ENCODE peak calls at places on chromosomes 7 and 10, in nine cellular contexts. One of them, this sample, is unnamed.
A peak's percentile ranks its signal among the peaks of the same experiment; 100 is the strongest.

GRCh38 chr10:112728118-112728963 is 221.7 kb upstream of the TCF7L2 start:
- DNase-seq in GM12878: no peak
- DNase-seq in BJ: no peak
- DNase-seq in Karpas-422: no peak
- DNase-seq in uterus: no peak
- DNase-seq in H7: no peak
- DNase-seq in neuronal stem cell: no peak
- DNase-seq in GM06990: no peak
- DNase-seq in NT2/D1: no peak
- DNase-seq in this sample: no peak

GRCh38 chr10:98646998-98647917 is 200.5 kb upstream of the HPS1 start:
- DNase-seq in uterus: no peak
- DNase-seq in BJ: no peak
- DNase-seq in neuronal stem cell: peak; percentile 86
- DNase-seq in GM12878: no peak
- DNase-seq in GM06990: no peak
- DNase-seq in NT2/D1: peak; percentile 30
- DNase-seq in H7: peak; percentile 37
- DNase-seq in Karpas-422: no peak
- DNase-seq in this sample: no peak

GRCh38 chr10:49617281-49618020 is 3.6 kb downstream of the CHAT start:
- DNase-seq in Karpas-422: no peak
- DNase-seq in NT2/D1: no peak
- DNase-seq in BJ: no peak
- DNase-seq in GM06990: no peak
- DNase-seq in uterus: no peak
- DNase-seq in neuronal stem cell: no peak
- DNase-seq in GM12878: no peak
- DNase-seq in H7: no peak
- DNase-seq in this sample: no peak

GRCh38 chr7:139829654-139830130 is 628 bp downstream of the TBXAS1 start:
- DNase-seq in GM12878: no peak
- DNase-seq in H7: no peak
- DNase-seq in GM06990: peak; percentile 43
- DNase-seq in neuronal stem cell: no peak
- DNase-seq in BJ: no peak
- DNase-seq in NT2/D1: no peak
- DNase-seq in uterus: no peak
- DNase-seq in Karpas-422: no peak
- DNase-seq in this sample: no peak

GRCh38 chr10:30459283-30459682 is 25.3 kb downstream of the MAP3K8 start:
- DNase-seq in H7: no peak
- DNase-seq in GM12878: no peak
- DNase-seq in uterus: no peak
- DNase-seq in neuronal stem cell: no peak
- DNase-seq in GM06990: no peak
- DNase-seq in BJ: no peak
- DNase-seq in NT2/D1: no peak
- DNase-seq in Karpas-422: no peak
- DNase-seq in this sample: no peak

GRCh38 chr7:23938937-23939552 is 229.0 kb downstream of the STK31 start:
- DNase-seq in Karpas-422: peak; percentile 71
- DNase-seq in GM12878: no peak
- DNase-seq in uterus: no peak
- DNase-seq in NT2/D1: peak; percentile 58
- DNase-seq in GM06990: no peak
- DNase-seq in neuronal stem cell: peak; percentile 27
- DNase-seq in H7: peak; percentile 55
- DNase-seq in BJ: no peak
- DNase-seq in this sample: no peak

GRCh38 chr7:44390701-44391100 is 65.3 kb upstream of the CAMK2B start:
- DNase-seq in neuronal stem cell: no peak
- DNase-seq in H7: no peak
- DNase-seq in GM06990: no peak
- DNase-seq in GM12878: no peak
- DNase-seq in NT2/D1: no peak
- DNase-seq in uterus: no peak
- DNase-seq in BJ: no peak
- DNase-seq in Karpas-422: no peak
- DNase-seq in this sample: no peak

GRCh38 chr7:116653204-116653603 is 18.8 kb upstream of the MET start:
- DNase-seq in neuronal stem cell: no peak
- DNase-seq in uterus: no peak
- DNase-seq in GM06990: no peak
- DNase-seq in BJ: no peak
- DNase-seq in H7: no peak
- DNase-seq in GM12878: no peak
- DNase-seq in Karpas-422: no peak
- DNase-seq in NT2/D1: peak; percentile 1
- DNase-seq in this sample: peak; percentile 88

GRCh38 chr7:132080967-132081668 is 495.2 kb downstream of the PLXNA4 start:
- DNase-seq in GM06990: no peak
- DNase-seq in Karpas-422: no peak
- DNase-seq in GM12878: no peak
- DNase-seq in neuronal stem cell: no peak
- DNase-seq in H7: no peak
- DNase-seq in uterus: peak; percentile 84
- DNase-seq in BJ: no peak
- DNase-seq in NT2/D1: no peak
- DNase-seq in this sample: no peak

GRCh38 chr7:127018889-127019288 is 233.9 kb downstream of the GRM8 start:
- DNase-seq in H7: no peak
- DNase-seq in neuronal stem cell: no peak
- DNase-seq in Karpas-422: no peak
- DNase-seq in uterus: no peak
- DNase-seq in GM12878: no peak
- DNase-seq in BJ: no peak
- DNase-seq in GM06990: no peak
- DNase-seq in NT2/D1: no peak
- DNase-seq in this sample: no peak

GRCh38 chr10:44965651-44966097 is 6.1 kb downstream of the RASSF4 start:
- DNase-seq in uterus: no peak
- DNase-seq in BJ: no peak
- DNase-seq in GM06990: no peak
- DNase-seq in Karpas-422: peak; percentile 47
- DNase-seq in neuronal stem cell: no peak
- DNase-seq in NT2/D1: no peak
- DNase-seq in GM12878: no peak
- DNase-seq in H7: peak; percentile 13
- DNase-seq in this sample: no peak

GRCh38 chr10:86363833-86364511 is 2.6 kb downstream of the GRID1 start:
- DNase-seq in neuronal stem cell: no peak
- DNase-seq in GM12878: no peak
- DNase-seq in GM06990: no peak
- DNase-seq in NT2/D1: no peak
- DNase-seq in uterus: no peak
- DNase-seq in Karpas-422: no peak
- DNase-seq in H7: no peak
- DNase-seq in BJ: no peak
- DNase-seq in this sample: no peak

GRCh38 chr10:80324086-80324485 is 32.5 kb downstream of the DYDC1 start:
- DNase-seq in GM12878: no peak
- DNase-seq in GM06990: no peak
- DNase-seq in uterus: no peak
- DNase-seq in neuronal stem cell: no peak
- DNase-seq in H7: no peak
- DNase-seq in NT2/D1: no peak
- DNase-seq in BJ: no peak
- DNase-seq in Karpas-422: no peak
- DNase-seq in this sample: peak; percentile 1

GRCh38 chr7:73827568-73828106 is 3.2 kb upstream of the CLDN4 start:
- DNase-seq in neuronal stem cell: no peak
- DNase-seq in uterus: peak; percentile 51
- DNase-seq in GM12878: no peak
- DNase-seq in NT2/D1: no peak
- DNase-seq in BJ: no peak
- DNase-seq in H7: peak; percentile 72
- DNase-seq in GM06990: no peak
- DNase-seq in Karpas-422: no peak
- DNase-seq in this sample: no peak

GRCh38 chr10:52314007-52314821 is at the start of gene DKK1:
- DNase-seq in GM12878: no peak
- DNase-seq in BJ: peak; percentile 44
- DNase-seq in uterus: peak; percentile 13
- DNase-seq in Karpas-422: no peak
- DNase-seq in NT2/D1: peak; percentile 58
- DNase-seq in H7: peak; percentile 88
- DNase-seq in neuronal stem cell: peak; percentile 56
- DNase-seq in GM06990: peak; percentile 23
- DNase-seq in this sample: peak; percentile 49

GRCh38 chr7:81014266-81014665 is 95.4 kb upstream of the SEMA3C start:
- DNase-seq in neuronal stem cell: no peak
- DNase-seq in GM12878: no peak
- DNase-seq in uterus: no peak
- DNase-seq in H7: no peak
- DNase-seq in Karpas-422: no peak
- DNase-seq in NT2/D1: no peak
- DNase-seq in GM06990: no peak
- DNase-seq in BJ: no peak
- DNase-seq in this sample: no peak

GRCh38 chr7:12638851-12639467 is 48.5 kb upstream of the ARL4A start:
- DNase-seq in BJ: no peak
- DNase-seq in NT2/D1: peak; percentile 11
- DNase-seq in Karpas-422: peak; percentile 80
- DNase-seq in uterus: no peak
- DNase-seq in H7: no peak
- DNase-seq in GM12878: no peak
- DNase-seq in neuronal stem cell: no peak
- DNase-seq in GM06990: no peak
- DNase-seq in this sample: no peak

GRCh38 chr10:26468691-26469090 is 30.6 kb downstream of the APBB1IP start:
- DNase-seq in BJ: no peak
- DNase-seq in NT2/D1: no peak
- DNase-seq in uterus: no peak
- DNase-seq in neuronal stem cell: no peak
- DNase-seq in Karpas-422: no peak
- DNase-seq in GM06990: peak; percentile 68
- DNase-seq in GM12878: no peak
- DNase-seq in H7: no peak
- DNase-seq in this sample: no peak

GRCh38 chr7:40826419-40827216 is 691.8 kb downstream of the SUGCT start:
- DNase-seq in neuronal stem cell: peak; percentile 42
- DNase-seq in GM12878: no peak
- DNase-seq in Karpas-422: no peak
- DNase-seq in NT2/D1: peak; percentile 84
- DNase-seq in BJ: peak; percentile 77
- DNase-seq in uterus: no peak
- DNase-seq in H7: no peak
- DNase-seq in GM06990: no peak
- DNase-seq in this sample: no peak

DNA sequence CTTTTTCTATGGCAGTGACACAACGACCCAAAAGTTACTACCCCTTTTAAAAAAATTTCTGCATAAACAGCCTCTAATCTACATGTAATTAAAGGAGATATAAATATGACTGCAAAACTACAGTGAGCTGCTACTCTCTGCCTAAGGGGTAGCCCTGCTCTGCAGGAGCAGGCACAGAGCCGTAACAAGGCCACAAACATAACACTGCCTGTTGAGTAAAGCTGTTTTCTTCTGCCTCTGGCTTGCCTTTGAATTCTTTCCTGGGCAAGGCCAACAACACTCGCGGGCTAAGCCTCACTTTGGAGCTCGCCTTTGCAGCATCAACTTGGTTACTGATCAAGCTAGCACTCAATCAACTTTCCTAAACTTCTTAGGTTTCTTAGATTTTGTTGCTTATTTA is 26.4 kb downstream of the DGKB start:
- DNase-seq in BJ: no peak
- DNase-seq in GM12878: no peak
- DNase-seq in H7: no peak
- DNase-seq in NT2/D1: no peak
- DNase-seq in GM06990: no peak
- DNase-seq in neuronal stem cell: no peak
- DNase-seq in Karpas-422: no peak
- DNase-seq in uterus: no peak
- DNase-seq in this sample: no peak
- H3K4me3 ChIP-seq in BJ: no peak overlapping the region
- H3K4me3 ChIP-seq in GM12878: no peak overlapping the region
- H3K4me3 ChIP-seq in H7: no peak overlapping the region
- H3K4me3 ChIP-seq in NT2/D1: no peak overlapping the region
- H3K4me3 ChIP-seq in GM06990: no peak overlapping the region
- H3K4me3 ChIP-seq in neuronal stem cell: no peak overlapping the region
- H3K4me3 ChIP-seq in Karpas-422: no peak overlapping the region
- H3K4me3 ChIP-seq in uterus: no peak overlapping the region
- H3K4me3 ChIP-seq in this sample: no peak overlapping the region

GRCh38 chr7:149718730-149719049 is 54.7 kb downstream of the ZNF467 start:
- DNase-seq in neuronal stem cell: no peak
- DNase-seq in GM12878: no peak
- DNase-seq in NT2/D1: no peak
- DNase-seq in Karpas-422: no peak
- DNase-seq in H7: no peak
- DNase-seq in uterus: no peak
- DNase-seq in GM06990: no peak
- DNase-seq in BJ: no peak
- DNase-seq in this sample: no peak
- H3K4me3 ChIP-seq in neuronal stem cell: no peak overlapping the region
- H3K4me3 ChIP-seq in GM12878: no peak overlapping the region
- H3K4me3 ChIP-seq in NT2/D1: no peak overlapping the region
- H3K4me3 ChIP-seq in Karpas-422: no peak overlapping the region
- H3K4me3 ChIP-seq in H7: no peak overlapping the region
- H3K4me3 ChIP-seq in uterus: no peak overlapping the region
- H3K4me3 ChIP-seq in GM06990: no peak overlapping the region
- H3K4me3 ChIP-seq in BJ: no peak overlapping the region
- H3K4me3 ChIP-seq in this sample: no peak overlapping the region

DNA sequence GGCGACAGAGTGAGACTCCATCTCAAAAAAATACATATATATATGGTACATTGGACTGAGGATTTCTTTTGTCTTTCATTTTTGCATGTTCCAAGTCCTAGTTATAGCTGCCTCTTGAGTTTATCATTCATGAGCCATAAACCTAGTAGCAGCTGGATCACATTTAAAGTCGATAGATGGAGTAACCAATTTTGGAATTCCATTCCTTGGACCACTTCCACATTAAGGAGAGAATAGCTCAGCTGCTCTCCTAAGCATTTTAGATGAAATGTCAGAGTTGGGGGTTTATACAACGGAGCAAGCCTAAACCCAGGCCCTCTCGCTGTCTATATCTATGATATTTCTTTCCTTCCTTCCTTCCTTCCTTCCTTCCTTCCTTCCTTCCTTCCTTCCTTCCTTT is 141.2 kb downstream of the LYZL1 start:
- DNase-seq in GM12878: no peak
- DNase-seq in Karpas-422: no peak
- DNase-seq in neuronal stem cell: no peak
- DNase-seq in NT2/D1: no peak
- DNase-seq in uterus: no peak
- DNase-seq in GM06990: no peak
- DNase-seq in BJ: no peak
- DNase-seq in H7: no peak
- DNase-seq in this sample: no peak
- H3K4me3 ChIP-seq in GM12878: no peak overlapping the region
- H3K4me3 ChIP-seq in Karpas-422: no peak overlapping the region
- H3K4me3 ChIP-seq in neuronal stem cell: no peak overlapping the region
- H3K4me3 ChIP-seq in NT2/D1: no peak overlapping the region
- H3K4me3 ChIP-seq in uterus: no peak overlapping the region
- H3K4me3 ChIP-seq in GM06990: no peak overlapping the region
- H3K4me3 ChIP-seq in BJ: no peak overlapping the region
- H3K4me3 ChIP-seq in H7: no peak overlapping the region
- H3K4me3 ChIP-seq in this sample: no peak overlapping the region

DNA sequence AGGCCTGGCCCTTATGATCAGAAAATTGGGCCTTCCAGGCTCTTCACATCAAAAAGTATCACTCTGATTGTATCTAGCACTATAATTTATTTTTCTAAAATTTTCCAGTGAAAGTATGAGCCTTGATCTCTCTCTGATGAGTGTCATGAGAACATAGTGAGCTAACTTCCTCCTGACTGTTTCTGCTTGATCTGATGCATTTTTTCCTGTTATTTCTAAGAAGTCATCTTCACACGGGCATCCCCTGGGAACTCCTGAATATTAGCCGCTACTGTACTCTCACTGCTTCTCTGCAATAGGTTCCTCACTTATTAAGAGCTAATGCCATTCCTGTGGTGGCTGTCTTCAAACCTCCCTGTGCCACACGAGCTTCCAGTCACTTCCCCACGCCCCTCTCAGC is 63.1 kb upstream of the ZPBP start:
- DNase-seq in H7: no peak
- DNase-seq in GM06990: no peak
- DNase-seq in uterus: no peak
- DNase-seq in neuronal stem cell: no peak
- DNase-seq in BJ: no peak
- DNase-seq in GM12878: no peak
- DNase-seq in NT2/D1: no peak
- DNase-seq in Karpas-422: no peak
- DNase-seq in this sample: no peak
- H3K4me3 ChIP-seq in H7: no peak overlapping the region
- H3K4me3 ChIP-seq in GM06990: no peak overlapping the region
- H3K4me3 ChIP-seq in uterus: no peak overlapping the region
- H3K4me3 ChIP-seq in neuronal stem cell: no peak overlapping the region
- H3K4me3 ChIP-seq in BJ: no peak overlapping the region
- H3K4me3 ChIP-seq in GM12878: no peak overlapping the region
- H3K4me3 ChIP-seq in NT2/D1: no peak overlapping the region
- H3K4me3 ChIP-seq in Karpas-422: no peak overlapping the region
- H3K4me3 ChIP-seq in this sample: no peak overlapping the region